ENCODE peak calls at places on chromosomes 12 and 14, in seven cellular contexts. One of them, this sample, is unnamed.

GRCh38 chr12:55049676-55050075 is 29.9 kb downstream of the NEUROD4 start:
- DNase-seq in GM12865: no peak
- DNase-seq in GF-D8: no peak
- DNase-seq in KG1: no peak
- DNase-seq in RWPE1: no peak
- DNase-seq in activated CD4-positive, CD25-positive, alpha-beta regulatory T cell: no peak
- DNase-seq in neuronal stem cell: no peak
- DNase-seq in this sample: no peak

GRCh38 chr12:80353254-80353653 is 90.8 kb upstream of the PTPRQ start:
- DNase-seq in GM12865: no peak
- DNase-seq in GF-D8: no peak
- DNase-seq in KG1: no peak
- DNase-seq in RWPE1: no peak
- DNase-seq in activated CD4-positive, CD25-positive, alpha-beta regulatory T cell: no peak
- DNase-seq in neuronal stem cell: no peak
- DNase-seq in this sample: no peak

GRCh38 chr12:117165342-117165741 is 24.9 kb downstream of the FBXO21 start:
- DNase-seq in GM12865: no peak
- DNase-seq in GF-D8: no peak
- DNase-seq in KG1: no peak
- DNase-seq in RWPE1: no peak
- DNase-seq in activated CD4-positive, CD25-positive, alpha-beta regulatory T cell: no peak
- DNase-seq in neuronal stem cell: no peak
- DNase-seq in this sample: no peak

GRCh38 chr14:63564318-63564717 is 21.1 kb upstream of the PPP2R5E start:
- DNase-seq in GM12865: no peak
- DNase-seq in GF-D8: no peak
- DNase-seq in KG1: no peak
- DNase-seq in RWPE1: no peak
- DNase-seq in activated CD4-positive, CD25-positive, alpha-beta regulatory T cell: no peak
- DNase-seq in neuronal stem cell: no peak
- DNase-seq in this sample: peak

GRCh38 chr12:62537544-62537943 is 70.9 kb downstream of the MON2 start:
- DNase-seq in GM12865: no peak
- DNase-seq in GF-D8: no peak
- DNase-seq in KG1: no peak
- DNase-seq in RWPE1: no peak
- DNase-seq in activated CD4-positive, CD25-positive, alpha-beta regulatory T cell: no peak
- DNase-seq in neuronal stem cell: no peak
- DNase-seq in this sample: no peak

GRCh38 chr14:62364161-62364560 is 601.9 kb downstream of the SNAPC1 start:
- DNase-seq in GM12865: no peak
- DNase-seq in GF-D8: no peak
- DNase-seq in KG1: no peak
- DNase-seq in RWPE1: no peak
- DNase-seq in activated CD4-positive, CD25-positive, alpha-beta regulatory T cell: no peak
- DNase-seq in neuronal stem cell: no peak
- DNase-seq in this sample: no peak

GRCh38 chr14:56133547-56133946 is 15.3 kb downstream of the PELI2 start:
- DNase-seq in GM12865: no peak
- DNase-seq in GF-D8: no peak
- DNase-seq in KG1: no peak
- DNase-seq in RWPE1: no peak
- DNase-seq in activated CD4-positive, CD25-positive, alpha-beta regulatory T cell: no peak
- DNase-seq in neuronal stem cell: no peak
- DNase-seq in this sample: no peak

GRCh38 chr14:87409401-87409800 is 583.6 kb downstream of the GALC start:
- DNase-seq in GM12865: no peak
- DNase-seq in GF-D8: no peak
- DNase-seq in KG1: no peak
- DNase-seq in RWPE1: no peak
- DNase-seq in activated CD4-positive, CD25-positive, alpha-beta regulatory T cell: no peak
- DNase-seq in neuronal stem cell: no peak
- DNase-seq in this sample: no peak